ENCODE peak calls at places on chromosomes 6 and 20, in nine cellular contexts. Y, Z, A, R, E, V, W, S and T are unnamed samples.

GRCh38 chr20:56403465-56403864 is 8.6 kb upstream of the CASS4 start:
- DNase-seq in Y (no peak), Z (no peak), A (no peak), R (no peak), E (no peak), V (no peak), W (no peak), S (no peak), T (no peak)

GRCh38 chr20:10622657-10623418 is 51.0 kb downstream of the JAG1 start:
- DNase-seq in Y (no peak), Z (no peak), A (no peak), R (no peak), E (no peak), V (no peak), W (no peak), S (no peak), T (peak)

GRCh38 chr6:140744648-140745320 is 1370.3 kb upstream of the CITED2 start:
- DNase-seq in Y (peak), Z (peak), A (no peak), R (no peak), E (no peak), V (no peak), W (no peak), S (no peak), T (peak)

GRCh38 chr20:48012401-48012974 is 227.2 kb upstream of the SULF2 start:
- DNase-seq in Y (no peak), Z (peak), A (peak), R (no peak), E (peak), V (no peak), W (no peak), S (peak), T (peak)

GRCh38 chr6:280775-281468 is 11.4 kb upstream of the DUSP22 start:
- DNase-seq in Y (no peak), Z (no peak), A (no peak), R (no peak), E (no peak), V (no peak), W (no peak), S (no peak), T (no peak)

GRCh38 chr6:144898741-144899140 is 613.6 kb downstream of the UTRN start:
- DNase-seq in Y (no peak), Z (peak), A (no peak), R (no peak), E (no peak), V (no peak), W (no peak), S (no peak), T (peak)

GRCh38 chr20:44069203-44069931 is 117.6 kb downstream of the JPH2 start:
- DNase-seq in Y (peak), Z (no peak), A (no peak), R (no peak), E (no peak), V (no peak), W (no peak), S (no peak), T (no peak)

GRCh38 chr6:96394727-96395126 is 126.9 kb upstream of the UFL1 start:
- DNase-seq in Y (peak), Z (peak), A (peak), R (peak), E (no peak), V (peak), W (peak), S (peak), T (no peak)

GRCh38 chr20:58251979-58252591 is 23.6 kb upstream of the ANKRD60 start:
- DNase-seq in Y (no peak), Z (peak), A (peak), R (no peak), E (no peak), V (no peak), W (peak), S (no peak), T (peak)

GRCh38 chr6:129206761-129207330 is 323.9 kb downstream of the LAMA2 start:
- DNase-seq in Y (no peak), Z (no peak), A (no peak), R (no peak), E (no peak), V (no peak), W (no peak), S (no peak), T (no peak)

GRCh38 chr6:43489277-43490072 is 12.1 kb downstream of the TJAP1 start:
- DNase-seq in Y (no peak), Z (no peak), A (no peak), R (peak), E (no peak), V (no peak), W (no peak), S (peak), T (no peak)

GRCh38 chr6:157148391-157149323 is 174.7 kb downstream of the TMEM242 start:
- DNase-seq in Y (no peak), Z (peak), A (no peak), R (no peak), E (no peak), V (no peak), W (peak), S (peak), T (peak)

GRCh38 chr6:35694462-35694861 is 5.7 kb upstream of the FKBP5 start:
- DNase-seq in Y (no peak), Z (peak), A (no peak), R (no peak), E (no peak), V (no peak), W (peak), S (no peak), T (peak)

GRCh38 chr20:16710781-16711180 is 19.0 kb upstream of the SNRPB2 start:
- DNase-seq in Y (no peak), Z (no peak), A (no peak), R (no peak), E (peak), V (no peak), W (no peak), S (no peak), T (no peak)

GRCh38 chr20:8043687-8044278 is 24.2 kb upstream of the TMX4 start:
- DNase-seq in Y (peak), Z (peak), A (peak), R (peak), E (peak), V (peak), W (peak), S (peak), T (peak)

GRCh38 chr6:30818426-30818841 is 65.9 kb upstream of the DDR1 start:
- DNase-seq in Y (no peak), Z (peak), A (peak), R (no peak), E (no peak), V (no peak), W (no peak), S (no peak), T (peak)

GRCh38 chr6:158560787-158561246 is 926 bp downstream of the TMEM181 start:
- DNase-seq in Y (no peak), Z (peak), A (peak), R (peak), E (peak), V (peak), W (no peak), S (peak), T (peak)

GRCh38 chr6:52712136-52712535 is 41.2 kb downstream of the TMEM14A start:
- DNase-seq in Y (no peak), Z (peak), A (no peak), R (no peak), E (no peak), V (no peak), W (no peak), S (no peak), T (peak)

GRCh38 chr6:2108700-2109306 is 136.6 kb downstream of the GMDS start:
- DNase-seq in Y (no peak), Z (no peak), A (no peak), R (no peak), E (no peak), V (no peak), W (no peak), S (no peak), T (no peak)

GRCh38 chr20:58293453-58293852 is 16.1 kb upstream of the RAB22A start:
- DNase-seq in Y (no peak), Z (peak), A (no peak), R (peak), E (peak), V (peak), W (no peak), S (peak), T (no peak)

GRCh38 chr6:57173886-57174510 is 1.9 kb downstream of the BAG2 start:
- DNase-seq in Y (no peak), Z (peak), A (peak), R (peak), E (no peak), V (peak), W (peak), S (peak), T (peak)

GRCh38 chr6:53326372-53327016 is 22.3 kb downstream of the ELOVL5 start:
- DNase-seq in Y (no peak), Z (peak), A (peak), R (no peak), E (no peak), V (no peak), W (peak), S (no peak), T (peak)

GRCh38 chr20:57104711-57105110 is 161.7 kb downstream of the BMP7 start:
- DNase-seq in Y (no peak), Z (no peak), A (no peak), R (no peak), E (no peak), V (no peak), W (no peak), S (no peak), T (no peak)

GRCh38 chr20:35339007-35339406 is 46.8 kb upstream of the FAM83C start:
- DNase-seq in Y (no peak), Z (peak), A (no peak), R (no peak), E (no peak), V (no peak), W (no peak), S (no peak), T (peak)

GRCh38 chr6:134719850-134720249 is 230.1 kb downstream of the ALDH8A1 start:
- DNase-seq in Y (no peak), Z (no peak), A (no peak), R (no peak), E (no peak), V (no peak), W (no peak), S (peak), T (no peak)

GRCh38 chr20:8172191-8172590 is 40.1 kb downstream of the PLCB1 start:
- DNase-seq in Y (no peak), Z (no peak), A (no peak), R (no peak), E (no peak), V (no peak), W (no peak), S (no peak), T (no peak)

GRCh38 chr6:167564416-167565250 is 239.7 kb downstream of the TTLL2 start:
- DNase-seq in Y (no peak), Z (no peak), A (no peak), R (no peak), E (no peak), V (no peak), W (no peak), S (no peak), T (no peak)

GRCh38 chr6:16126056-16126455 is 2.8 kb upstream of the MYLIP start:
- DNase-seq in Y (no peak), Z (no peak), A (no peak), R (no peak), E (no peak), V (no peak), W (no peak), S (no peak), T (no peak)

GRCh38 chr20:58081842-58082241 is 146.6 kb downstream of the ANKRD60 start:
- DNase-seq in Y (no peak), Z (peak), A (no peak), R (no peak), E (no peak), V (no peak), W (no peak), S (no peak), T (peak)

GRCh38 chr6:150417899-150418824 is 49.4 kb downstream of the IYD start:
- DNase-seq in Y (peak), Z (peak), A (peak), R (peak), E (peak), V (peak), W (peak), S (peak), T (peak)

GRCh38 chr6:33277663-33278391 is 904 bp downstream of the B3GALT4 start:
- DNase-seq in Y (no peak), Z (no peak), A (peak), R (peak), E (peak), V (peak), W (no peak), S (peak), T (peak)

GRCh38 chr6:143688681-143689080 is 10.9 kb downstream of the PHACTR2 start:
- DNase-seq in Y (no peak), Z (no peak), A (no peak), R (no peak), E (no peak), V (no peak), W (no peak), S (no peak), T (no peak)

GRCh38 chr20:16569218-16570153 is 3.8 kb downstream of the KIF16B start:
- DNase-seq in Y (no peak), Z (no peak), A (no peak), R (no peak), E (no peak), V (no peak), W (no peak), S (no peak), T (no peak)

GRCh38 chr6:100228437-100229424 is 234.7 kb upstream of the MCHR2 start:
- DNase-seq in Y (peak), Z (peak), A (peak), R (peak), E (peak), V (peak), W (peak), S (peak), T (peak)

GRCh38 chr6:100230115-100230975 is 234.4 kb downstream of the SIM1 start:
- DNase-seq in Y (no peak), Z (no peak), A (no peak), R (no peak), E (no peak), V (no peak), W (no peak), S (no peak), T (no peak)

GRCh38 chr6:100229512-100229911 is 235.2 kb downstream of the SIM1 start:
- DNase-seq in Y (no peak), Z (no peak), A (no peak), R (no peak), E (no peak), V (no peak), W (no peak), S (no peak), T (no peak)

GRCh38 chr6:100232791-100233573 is 231.7 kb downstream of the SIM1 start:
- DNase-seq in Y (no peak), Z (peak), A (peak), R (no peak), E (no peak), V (no peak), W (no peak), S (no peak), T (no peak)

GRCh38 chr6:100230976-100231316 is 233.8 kb downstream of the SIM1 start:
- DNase-seq in Y (no peak), Z (peak), A (no peak), R (no peak), E (no peak), V (no peak), W (no peak), S (no peak), T (peak)
- H3K4me2 ChIP-seq in Y (no peak), Z (no peak), A (no peak), R (no peak), E (no peak), V (no peak), W (no peak), S (no peak), T (peak)

GRCh38 chr6:105594272-105594671 is 191.4 kb upstream of the PREP start:
- DNase-seq in Y (peak), Z (no peak), A (no peak), R (no peak), E (no peak), V (no peak), W (no peak), S (no peak), T (no peak)

GRCh38 chr6:105593805-105594231 is 190.9 kb upstream of the PREP start:
- DNase-seq in Y (no peak), Z (no peak), A (no peak), R (no peak), E (no peak), V (no peak), W (no peak), S (no peak), T (peak)

GRCh38 chr6:105596284-105596755 is 193.4 kb upstream of the PREP start:
- DNase-seq in Y (no peak), Z (peak), A (peak), R (no peak), E (no peak), V (no peak), W (no peak), S (no peak), T (peak)

GRCh38 chr6:105595829-105596228 is 192.9 kb upstream of the PREP start:
- DNase-seq in Y (no peak), Z (no peak), A (no peak), R (no peak), E (no peak), V (no peak), W (no peak), S (no peak), T (peak)

GRCh38 chr6:105594821-105595220 is 191.9 kb upstream of the PREP start:
- DNase-seq in Y (no peak), Z (peak), A (no peak), R (no peak), E (no peak), V (no peak), W (no peak), S (no peak), T (peak)
- TF ChIP-seq EZH2phosphoT487 in Y (no peak), Z (no peak), A (no peak), R (no peak), E (no peak), V (no peak), W (no peak), S (no peak), T (no peak)

GRCh38 chr6:136174510-136174909 is 75.6 kb downstream of the MTFR2 start:
- DNase-seq in Y (no peak), Z (no peak), A (no peak), R (no peak), E (no peak), V (no peak), W (no peak), S (no peak), T (no peak)
- H2AFZ ChIP-seq in Y (no peak), Z (no peak), A (no peak), R (no peak), E (no peak), V (peak), W (no peak), S (peak), T (no peak)

GRCh38 chr6:27851440-27851839 is 60.8 kb downstream of the OR2B2 start:
- DNase-seq in Y (no peak), Z (no peak), A (no peak), R (no peak), E (no peak), V (no peak), W (no peak), S (no peak), T (no peak)

GRCh38 chr6:27847706-27848105 is 64.5 kb downstream of the OR2B2 start:
- DNase-seq in Y (no peak), Z (peak), A (no peak), R (no peak), E (no peak), V (no peak), W (no peak), S (no peak), T (peak)
- H3K4me2 ChIP-seq in Y (no peak), Z (peak), A (no peak), R (no peak), E (no peak), V (no peak), W (no peak), S (no peak), T (no peak)

DNA sequence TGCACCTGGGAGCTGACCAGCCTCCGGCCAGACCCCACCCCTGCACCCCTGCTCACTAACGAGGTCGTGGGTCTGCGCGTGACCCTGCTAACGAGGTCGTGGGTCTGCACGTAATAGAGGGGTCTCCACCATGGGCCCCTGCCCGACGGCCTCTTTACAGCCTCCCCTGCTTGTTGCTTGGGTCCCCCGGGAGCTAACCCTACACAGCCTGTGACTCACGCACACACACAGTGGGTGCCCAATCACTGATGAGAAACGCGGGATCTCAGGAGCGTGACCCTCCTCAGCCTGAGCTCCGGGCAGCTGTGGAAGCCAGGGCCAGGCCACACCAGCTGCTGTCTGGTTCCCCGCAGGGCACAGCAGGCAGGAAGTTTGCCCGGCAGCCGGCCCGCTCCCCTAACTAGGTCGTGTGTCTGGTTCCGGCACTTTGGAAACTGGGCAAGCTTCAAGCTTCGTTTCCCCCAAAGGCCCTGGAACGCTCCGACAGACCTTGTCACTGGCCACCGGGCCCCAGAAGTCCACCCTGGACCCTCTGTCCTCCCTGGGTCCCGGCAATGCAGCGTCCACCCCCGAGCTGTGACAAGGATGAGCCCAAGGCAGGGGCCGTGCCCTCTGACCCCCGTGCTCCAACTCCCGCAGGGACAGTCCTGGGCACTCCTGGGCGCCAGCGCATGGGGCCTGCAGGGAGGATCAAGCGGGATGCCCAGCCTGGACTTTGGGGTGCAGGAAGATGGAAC is 767 bp downstream of the PTK6 start:
- DNase-seq in Y (no peak), Z (peak), A (no peak), R (no peak), E (no peak), V (no peak), W (no peak), S (peak), T (peak)
- TF ChIP-seq EZH2phosphoT487 in Y (no peak), Z (no peak), A (no peak), R (no peak), E (no peak), V (no peak), W (no peak), S (no peak), T (no peak)

DNA sequence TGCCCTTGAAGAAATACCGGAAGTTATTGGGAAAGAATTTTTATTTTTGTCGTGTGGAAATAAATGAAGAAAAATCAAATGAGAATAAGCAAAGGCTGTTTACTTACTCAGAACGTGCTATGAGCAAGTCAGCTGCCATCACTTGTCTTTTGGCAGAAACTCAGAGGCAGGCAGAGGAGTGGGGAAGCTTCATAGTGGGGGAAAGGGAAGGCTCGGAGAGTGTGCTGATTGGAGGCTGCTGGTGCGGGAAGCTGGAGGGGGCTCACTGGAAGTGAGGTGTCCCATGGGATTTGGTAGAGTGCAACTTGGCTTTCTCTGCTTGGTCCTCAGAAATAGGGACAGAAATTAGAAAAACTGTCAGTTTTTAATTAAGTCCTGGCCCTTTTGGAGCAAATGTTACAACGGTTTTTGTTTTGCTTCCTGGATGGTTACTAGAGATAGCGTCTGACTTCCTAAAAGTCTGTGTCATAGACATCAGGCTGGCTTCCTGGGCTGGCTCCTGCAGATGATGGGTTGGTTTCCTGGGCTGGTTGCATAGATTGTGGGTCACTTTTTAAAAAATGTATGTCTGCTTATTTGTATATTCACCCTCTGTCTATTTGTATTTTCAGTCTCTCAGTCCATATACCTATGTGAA is 80.0 kb upstream of the EEF1E1 start:
- DNase-seq in Y (no peak), Z (no peak), A (no peak), R (no peak), E (no peak), V (no peak), W (no peak), S (no peak), T (peak)
- H2AFZ ChIP-seq in Y (no peak), Z (no peak), A (no peak), R (peak), E (no peak), V (peak), W (no peak), S (peak), T (peak)

DNA sequence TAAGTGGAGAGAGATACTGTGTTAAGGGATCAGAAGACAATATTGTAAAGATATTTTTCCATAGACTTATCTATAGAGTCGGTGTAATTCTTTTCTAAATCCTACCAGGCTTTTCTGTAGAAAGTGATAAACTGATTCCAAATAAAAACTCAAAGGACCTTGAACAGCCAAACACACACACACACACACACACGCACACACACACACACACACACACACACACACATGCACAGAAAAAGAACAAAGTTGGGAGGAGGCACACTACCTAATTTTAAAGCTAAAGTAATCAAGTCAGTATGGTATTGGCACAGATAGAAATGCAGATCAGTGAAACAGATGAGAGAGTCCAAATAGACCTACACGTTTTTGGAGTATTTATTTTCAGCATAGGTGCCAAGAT is 456.2 kb downstream of the CDC5L start:
- DNase-seq in Y (no peak), Z (no peak), A (no peak), R (no peak), E (no peak), V (no peak), W (no peak), S (no peak), T (no peak)
- H3K4me2 ChIP-seq in Y (no peak), Z (no peak), A (no peak), R (no peak), E (no peak), V (no peak), W (no peak), S (no peak), T (no peak)